ENCODE peak calls at places on chromosomes 16 and 17, in seven cellular contexts. A is HCT116, K is SK-N-SH, M is K562, U is H1, H is HepG2, S is GM12878. R is an unnamed sample.

GRCh38 chr17:58281511-58282011 is 826 bp upstream of the MPO start:
- DNase-seq in K (no peak), A (no peak), S (no peak), U (no peak), H (no peak), M (peak), R (no peak)

GRCh38 chr17:65664296-65664695 is 102.8 kb upstream of the AXIN2 start:
- DNase-seq in U (no peak), M (no peak), A (no peak), K (no peak), S (no peak), H (no peak), R (no peak)

GRCh38 chr17:42868338-42868737 is 17.3 kb downstream of the AOC3 start:
- DNase-seq in M (no peak), K (no peak), U (no peak), A (no peak), H (no peak), S (no peak), R (no peak)

GRCh38 chr17:68318103-68318991 is 27.1 kb downstream of the ARSG start:
- DNase-seq in U (no peak), A (peak), M (no peak), H (peak), S (no peak), K (no peak), R (peak)

GRCh38 chr17:40819528-40820125 is 2.8 kb downstream of the KRT10 start:
- DNase-seq in A (no peak), M (peak), K (peak), H (peak), U (no peak), S (no peak), R (no peak)

GRCh38 chr16:85656351-85657266 is 32.1 kb downstream of the GINS2 start:
- DNase-seq in A (no peak), U (no peak), K (no peak), M (no peak), H (no peak), S (no peak), R (no peak)

GRCh38 chr16:67666032-67666537 is 465 bp downstream of the ENKD1 start:
- DNase-seq in A (no peak), U (no peak), M (peak), H (peak), K (peak), S (no peak), R (no peak)

GRCh38 chr16:8849411-8850011 is 19.3 kb downstream of the CARHSP1 start:
- DNase-seq in A (no peak), U (no peak), H (no peak), S (no peak), M (no peak), K (peak), R (no peak)

DNA sequence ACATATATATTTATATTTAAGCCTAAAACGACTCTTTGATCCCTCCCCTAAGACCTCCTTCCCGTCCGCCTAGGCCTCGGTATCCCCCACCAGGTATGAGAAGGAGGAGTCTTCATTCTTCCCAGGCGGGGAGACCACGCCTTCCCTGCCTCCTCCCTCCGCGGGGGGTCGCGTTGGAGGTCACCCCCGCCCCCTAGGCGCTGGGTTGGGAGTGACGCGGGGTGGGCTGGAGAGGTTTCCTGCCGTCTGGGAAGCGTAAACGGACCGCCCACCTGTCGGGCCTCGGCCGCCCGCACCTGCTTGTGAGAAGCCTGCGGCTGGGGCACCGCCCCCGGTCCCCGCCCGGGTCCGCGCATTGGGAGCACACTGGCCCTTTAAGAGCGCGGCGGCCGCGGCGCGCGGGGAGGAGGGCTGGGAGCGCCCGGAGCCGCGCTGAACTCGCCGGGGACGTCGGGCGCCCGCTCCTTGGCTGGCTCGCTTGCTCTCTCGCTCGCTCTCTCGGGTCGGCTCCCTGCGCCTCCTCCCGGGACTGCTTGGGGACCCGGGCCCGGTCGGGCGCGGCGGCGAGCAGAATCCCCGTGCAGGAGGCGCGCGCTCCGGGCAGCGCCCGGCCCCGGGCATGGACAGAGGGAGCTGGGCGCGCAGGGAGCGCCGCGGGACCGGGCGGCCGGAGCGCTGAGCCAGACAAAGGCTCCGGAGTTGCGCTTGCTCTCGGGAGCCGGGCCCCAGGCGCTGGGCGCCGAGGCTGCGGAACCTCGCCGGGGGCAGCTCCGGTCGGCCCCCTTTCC is at the start of gene MMP15:
- DNase-seq in H (peak), M (peak), U (peak), K (peak), S (no peak), A (peak), R (no peak)
- TF ChIP-seq CTCF in H (peak), M (no peak), U (no peak), K (no peak), S (no peak), A (no peak), R (no peak)

DNA sequence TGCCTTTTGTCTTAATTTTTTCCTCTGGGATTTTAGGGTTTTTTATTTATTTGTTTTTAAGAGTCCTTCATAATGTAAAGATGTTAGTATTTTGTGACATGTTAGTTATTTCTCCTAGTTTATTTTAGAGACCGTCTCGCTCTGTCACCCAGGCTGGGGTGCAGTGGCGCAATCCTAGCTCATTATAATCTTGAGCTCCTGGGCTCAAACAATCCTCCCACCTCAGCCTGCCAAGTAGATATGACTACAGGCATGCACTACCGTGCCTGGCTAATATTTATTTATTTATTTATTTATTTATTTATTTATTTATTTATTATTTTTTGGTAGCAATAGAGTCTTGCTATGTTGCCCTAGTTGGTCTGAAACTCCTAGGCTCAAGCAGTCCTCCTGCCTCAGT is 37.4 kb upstream of the ARHGAP17 start:
- DNase-seq in M (no peak), H (no peak), K (no peak), S (no peak), U (no peak), A (no peak), R (no peak)
- H3K4me3 ChIP-seq in M (no peak), H (peak), K (no peak), S (no peak), U (no peak), A (no peak), R (no peak)

GRCh38 chr17:43905985-43906852 is 1.1 kb downstream of the MPP2 start:
- DNase-seq in M (peak), A (no peak), K (peak), H (peak), U (no peak), S (no peak), R (no peak)
- TF ChIP-seq SIN3A in M (no peak), A (no peak), K (no peak), H (no peak), U (peak), S (no peak), R (no peak)

DNA sequence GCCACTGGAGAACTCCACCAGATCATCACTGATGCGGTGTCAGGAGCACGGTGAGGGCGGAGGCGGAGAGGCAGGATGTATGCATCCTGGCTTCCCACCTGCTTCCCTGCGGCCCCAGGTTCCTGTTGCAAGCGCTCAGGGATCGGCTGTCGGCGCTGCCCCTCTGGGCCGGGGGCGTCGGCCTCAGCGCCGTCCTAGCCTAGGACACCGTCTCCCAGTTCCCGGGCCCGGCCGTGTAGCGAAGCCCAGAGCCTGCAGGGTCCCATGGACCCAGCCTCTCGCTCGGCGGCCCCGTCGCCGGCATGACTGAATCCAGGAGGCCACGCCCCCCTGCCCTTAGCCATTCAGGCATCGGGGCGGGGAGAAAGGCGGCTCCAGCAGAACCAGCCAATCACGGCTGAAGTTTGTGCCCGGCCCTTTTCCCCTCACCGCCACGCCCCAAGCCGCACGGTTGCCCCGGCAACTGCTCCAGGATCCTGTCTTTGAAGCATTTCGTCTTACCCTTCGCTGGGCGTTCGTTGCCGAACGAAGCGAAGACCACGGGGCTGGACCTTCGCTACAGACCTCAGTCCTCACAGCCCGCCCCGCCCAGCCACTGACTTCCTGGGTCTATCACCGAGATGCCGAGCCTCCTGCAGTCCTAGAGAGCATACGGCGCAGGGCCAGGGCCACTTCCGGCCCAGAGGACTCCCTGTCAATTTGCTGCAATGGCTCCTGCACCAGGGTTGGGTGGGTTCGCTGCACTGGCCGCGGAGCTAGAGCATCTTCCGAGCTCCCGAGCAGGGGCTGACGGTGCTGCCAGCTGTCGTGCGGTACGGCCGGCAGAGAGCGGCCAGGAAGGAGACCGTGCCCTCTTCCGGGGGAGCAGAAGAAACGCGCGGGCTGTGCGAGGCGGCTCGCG is 10.6 kb upstream of the ZNF213 start:
- DNase-seq in H (peak), M (peak), S (peak), K (peak), A (peak), U (peak), R (peak)
- TF ChIP-seq CTCF in H (peak), M (peak), S (peak), K (no peak), A (no peak), U (peak), R (no peak)

DNA sequence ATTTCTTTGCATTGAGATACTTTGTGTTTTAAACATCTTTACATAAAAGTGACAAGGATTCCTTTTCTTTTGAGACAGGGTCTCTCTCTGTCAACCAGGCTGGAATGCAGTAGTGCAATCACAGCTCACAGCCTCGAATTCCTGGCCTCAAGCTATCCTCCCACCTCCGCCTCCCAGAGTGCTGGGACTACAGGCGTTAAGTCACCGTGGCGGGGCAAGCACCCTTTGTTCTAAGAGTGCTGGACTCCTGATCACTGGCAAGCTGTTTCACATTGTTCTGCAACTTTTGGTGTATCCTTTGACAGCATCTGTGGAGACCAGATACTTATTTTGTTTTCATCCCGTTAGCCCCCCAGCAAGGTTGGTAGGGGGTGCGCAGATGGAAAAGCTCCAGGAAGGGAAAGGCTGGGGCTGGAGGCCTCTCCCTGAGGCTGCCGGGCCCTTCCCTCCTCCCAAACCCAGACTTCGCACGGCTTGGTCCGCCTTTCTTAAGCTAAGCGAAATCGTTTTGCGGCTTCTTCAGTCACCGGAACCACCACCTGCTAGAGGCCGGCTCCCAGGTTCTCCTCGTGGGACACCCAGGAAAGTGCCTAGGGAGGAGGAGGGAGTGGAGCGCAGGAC is 1.1 kb downstream of the ST6GALNAC2 start:
- DNase-seq in K (peak), M (no peak), U (no peak), H (no peak), A (no peak), S (no peak), R (no peak)
- H3K4me3 ChIP-seq in K (no peak), M (no peak), U (peak), H (peak), A (peak), S (peak), R (peak)

DNA sequence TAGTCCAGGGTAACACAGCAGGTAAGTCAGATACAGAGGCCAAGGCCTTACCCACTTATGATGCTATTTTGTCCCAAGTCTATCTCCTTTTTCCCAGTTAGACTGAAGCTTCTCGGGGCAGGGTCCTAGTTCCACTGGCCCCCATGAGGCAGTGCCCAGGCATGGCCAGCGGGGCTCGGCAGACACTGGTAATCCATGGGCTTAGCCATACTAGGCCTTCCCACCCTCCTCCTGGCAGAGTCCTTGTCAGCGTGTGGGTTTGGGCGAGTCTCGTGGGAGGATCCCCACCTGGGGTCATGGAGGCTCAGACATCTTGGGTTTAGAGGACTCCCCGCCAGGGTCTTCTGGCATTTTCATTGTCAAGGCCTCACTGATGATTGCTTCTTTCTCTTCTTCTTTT is 84.7 kb upstream of the BRD7 start:
- DNase-seq in U (no peak), K (no peak), A (no peak), M (no peak), S (no peak), H (no peak), R (no peak)
- TF ChIP-seq SIN3A in U (no peak), K (no peak), A (no peak), M (no peak), S (no peak), H (no peak), R (no peak)

DNA sequence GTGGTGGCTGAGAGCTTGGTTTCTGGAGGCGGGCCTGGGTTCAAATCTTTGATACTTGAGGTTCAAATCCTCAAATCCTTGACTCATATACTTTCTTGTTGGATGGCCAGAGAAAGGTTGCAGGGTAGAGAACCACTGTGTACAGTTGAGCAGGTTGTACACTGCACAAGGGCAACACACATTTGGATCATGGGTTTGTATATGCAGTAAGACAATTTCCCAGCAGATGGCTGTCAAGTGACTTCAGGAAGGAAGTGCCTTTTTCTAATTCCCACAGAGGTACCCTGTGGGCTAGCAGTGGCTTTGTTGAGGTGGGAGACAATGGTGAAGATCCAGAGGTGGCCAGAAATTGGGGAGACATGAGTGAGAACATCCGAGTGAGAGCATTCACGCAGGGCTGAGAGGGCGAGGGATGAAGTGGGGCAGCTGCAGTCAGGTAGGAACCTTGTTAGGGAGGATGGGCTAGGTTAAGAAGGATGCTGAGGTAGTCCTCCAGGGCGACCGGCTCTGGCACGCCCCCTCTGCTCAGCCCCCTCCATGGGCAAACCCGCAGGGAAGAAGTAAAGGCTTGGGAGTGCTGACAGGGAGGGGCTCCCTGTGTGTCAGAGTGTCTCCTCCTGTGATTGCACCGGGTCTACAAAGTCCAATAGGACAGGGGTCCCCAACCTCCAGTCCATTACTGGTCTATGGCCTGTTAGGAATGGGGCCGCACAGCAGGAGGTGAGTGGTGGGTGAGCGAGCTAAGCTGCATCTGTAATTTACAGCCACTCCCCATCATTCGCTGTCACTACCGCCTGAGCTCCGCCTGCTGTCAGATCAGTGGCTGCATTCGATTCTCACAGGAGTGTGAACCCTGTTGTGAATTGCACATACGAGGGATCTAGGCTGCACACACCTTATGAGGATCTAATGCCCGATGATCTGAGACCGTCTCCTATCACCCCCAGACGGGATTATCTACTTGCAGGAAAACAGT is 2.7 kb downstream of the C16orf89 start:
- DNase-seq in H (no peak), S (no peak), M (no peak), K (no peak), U (no peak), A (no peak), R (no peak)
- TF ChIP-seq CTCF in H (peak), S (peak), M (peak), K (no peak), U (no peak), A (no peak), R (no peak)

R was measured in Panc1.